ENCODE peak calls at places on chromosome 9, in four cellular contexts. C is WTC11, S is K562, K is HepG2. H is an unnamed sample.

GRCh38 chr9:113480612-113481011 is 17.1 kb downstream of the RGS3 start:
- DNase-seq in C (no peak), S (no peak), K (no peak), H (no peak)

GRCh38 chr9:16710888-16711287 is 159.6 kb downstream of the BNC2 start:
- DNase-seq in C (no peak), S (no peak), K (no peak), H (no peak)

GRCh38 chr9:86955554-86955953 is 8.2 kb upstream of the GAS1 start:
- DNase-seq in C (no peak), S (no peak), K (no peak), H (no peak)

GRCh38 chr9:21060919-21061561 is 16.7 kb downstream of the IFNB1 start:
- DNase-seq in C (no peak), S (no peak), K (no peak), H (no peak)

GRCh38 chr9:135000647-135001245 is 83.0 kb upstream of the FCN1 start:
- DNase-seq in C (no peak), S (no peak), K (no peak), H (no peak)

GRCh38 chr9:8823131-8823895 is 1023.7 kb upstream of the DMAC1 start:
- DNase-seq in C (no peak), S (no peak), K (no peak), H (no peak)

GRCh38 chr9:9631302-9631701 is 981.5 kb downstream of the PTPRD start:
- DNase-seq in C (no peak), S (no peak), K (no peak), H (no peak)

GRCh38 chr9:130933114-130934046 is 5.7 kb downstream of the FIBCD1 start:
- DNase-seq in C (no peak), S (no peak), K (no peak), H (no peak)

GRCh38 chr9:4812872-4813271 is 20.1 kb downstream of the RCL1 start:
- DNase-seq in C (no peak), S (no peak), K (no peak), H (no peak)

GRCh38 chr9:127568618-127568970 is 43.5 kb upstream of the STXBP1 start:
- DNase-seq in C (no peak), S (peak; percentile 28), K (no peak), H (no peak)

GRCh38 chr9:127567119-127567897 is 44.8 kb upstream of the STXBP1 start:
- DNase-seq in C (no peak), S (peak; percentile 73), K (no peak), H (peak; percentile 70)

GRCh38 chr9:127568971-127569818 is 42.9 kb upstream of the STXBP1 start:
- DNase-seq in C (peak; percentile 77), S (peak; percentile 86), K (peak; percentile 55), H (peak; percentile 100)

GRCh38 chr9:127566351-127567001 is 45.6 kb upstream of the STXBP1 start:
- DNase-seq in C (no peak), S (no peak), K (no peak), H (no peak)

DNA sequence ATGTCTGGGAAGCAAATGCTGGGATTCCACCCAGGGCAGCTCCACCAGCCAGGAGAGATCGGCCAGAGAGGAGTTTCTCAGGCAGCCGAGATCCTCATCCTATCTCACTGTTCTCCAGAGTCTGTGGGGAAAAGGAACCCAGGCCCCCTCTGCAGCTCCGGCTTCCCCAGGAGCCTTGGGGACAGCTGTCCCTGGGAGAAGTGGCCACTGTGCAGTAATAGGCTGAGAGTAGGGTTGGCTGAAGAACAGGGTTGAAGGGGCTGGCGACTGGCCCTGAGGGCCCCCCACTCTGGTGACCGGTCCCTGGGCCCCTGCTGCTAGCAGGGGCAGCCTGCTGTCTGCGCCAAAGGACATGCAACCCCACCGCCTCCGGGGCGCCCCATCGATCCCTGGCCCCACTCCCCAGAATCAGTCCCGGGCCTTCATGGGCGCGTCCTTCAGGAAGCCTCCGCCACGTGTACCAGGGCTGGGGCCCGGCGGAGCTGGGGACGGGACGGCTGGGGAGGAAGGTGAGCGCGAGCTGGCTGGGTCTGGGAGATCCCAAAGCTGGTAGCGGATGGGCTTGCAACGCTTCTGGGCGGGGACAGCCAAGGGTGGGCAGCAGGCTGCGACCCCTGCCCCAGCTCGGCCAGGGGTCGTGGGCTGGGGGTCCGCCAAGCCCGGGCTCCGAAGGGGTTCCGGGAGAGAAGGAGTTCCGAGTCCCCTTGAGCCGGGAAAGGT is 44.0 kb upstream of the STXBP1 start:
- DNase-seq in C (peak; percentile 57), S (peak; percentile 50), K (no peak), H (peak; percentile 68)
- TF ChIP-seq FOXJ3 in C (no peak), S (no peak), K (no peak), H (no peak)

DNA sequence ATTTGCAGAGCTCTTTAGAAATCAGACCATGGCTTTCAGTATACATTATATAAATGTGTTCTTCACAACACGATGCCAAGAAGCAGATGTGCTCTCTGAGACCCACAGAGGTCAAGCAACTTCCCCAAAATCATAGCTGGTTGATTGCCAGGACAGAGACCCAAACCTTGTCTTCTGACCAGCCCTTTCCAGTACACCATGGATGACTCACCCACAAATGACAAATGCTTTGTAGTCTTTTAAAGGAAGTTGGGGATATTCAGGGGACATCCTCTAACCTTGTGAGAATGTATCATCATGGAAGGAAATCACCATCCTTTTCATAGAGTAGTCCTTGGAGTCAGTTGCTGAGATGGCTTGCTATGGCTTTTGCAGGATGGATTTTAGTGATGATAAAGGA is 30.1 kb downstream of the ZNF462 start:
- DNase-seq in C (no peak), S (no peak), K (no peak), H (no peak)
- TF ChIP-seq USF2 in C (no peak), S (no peak), K (no peak), H (no peak)

GRCh38 chr9:93900971-93901861 is 53.9 kb downstream of the BARX1 start:
- DNase-seq in C (peak; percentile 9), S (no peak), K (no peak), H (no peak)

GRCh38 chr9:93902780-93903655 is 52.1 kb downstream of the BARX1 start:
- DNase-seq in C (peak; percentile 6), S (no peak), K (no peak), H (no peak)

GRCh38 chr9:93900436-93900819 is 54.7 kb downstream of the BARX1 start:
- DNase-seq in C (peak; percentile 1), S (no peak), K (no peak), H (no peak)

GRCh38 chr9:93903886-93904648 is 51.1 kb downstream of the BARX1 start:
- DNase-seq in C (peak; percentile 1), S (no peak), K (no peak), H (no peak)

GRCh38 chr9:93902051-93902779 is 52.9 kb downstream of the BARX1 start:
- DNase-seq in C (peak; percentile 5), S (no peak), K (no peak), H (no peak)
- TF ChIP-seq FOXJ3 in C (no peak), S (no peak), K (no peak), H (no peak)

DNA sequence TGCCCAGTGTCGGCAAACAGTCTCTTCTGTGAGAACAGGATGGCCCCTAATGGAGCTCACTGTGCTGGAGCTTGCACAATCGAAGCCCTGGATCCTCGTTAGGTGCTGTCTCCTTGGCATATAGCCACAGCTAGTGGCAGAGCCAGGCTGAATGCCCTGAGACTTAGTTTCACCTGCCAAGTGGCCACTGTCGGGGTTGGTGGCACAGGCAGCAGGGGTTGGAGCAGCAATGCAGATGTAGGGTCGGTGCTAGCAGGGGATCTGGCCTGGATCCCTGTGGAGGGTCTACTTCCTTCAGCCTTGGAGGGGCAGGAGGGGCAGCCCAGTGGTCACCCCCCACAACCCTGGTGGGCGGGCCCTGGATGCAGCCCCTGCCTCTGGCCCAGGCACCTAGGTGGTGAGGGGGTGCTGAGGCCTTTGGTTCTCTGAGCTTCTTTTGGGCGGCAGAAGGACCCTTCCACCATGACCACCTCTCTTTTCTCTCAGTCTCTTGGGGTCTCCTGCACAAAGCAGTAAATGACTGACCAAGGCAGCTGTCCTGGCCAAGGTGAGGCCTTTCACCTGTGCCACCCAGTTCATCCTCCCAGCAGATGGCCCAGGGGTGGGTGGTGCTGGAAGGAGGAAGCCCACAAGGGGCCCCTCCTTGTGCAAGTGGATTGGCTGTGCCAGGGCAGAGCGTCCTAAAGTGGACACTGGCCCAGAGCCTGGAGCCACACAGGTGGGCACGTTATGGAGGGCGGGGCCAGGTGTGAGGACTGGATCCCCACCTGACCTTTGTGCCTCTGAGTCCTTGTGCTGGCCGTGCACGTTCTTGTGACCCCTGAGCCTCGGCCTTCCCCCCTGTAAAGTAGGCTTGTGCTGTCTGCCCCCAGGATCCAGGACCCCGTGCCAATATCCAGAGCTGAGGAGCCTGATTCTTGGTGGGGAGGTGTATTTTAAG is 44.8 kb downstream of the PHF2 start:
- DNase-seq in C (no peak), S (no peak), K (no peak), H (no peak)
- TF ChIP-seq USF2 in C (no peak), S (no peak), K (no peak), H (no peak)

GRCh38 chr9:112120471-112120925 is 54.6 kb downstream of the SUSD1 start:
- DNase-seq in C (no peak), S (no peak), K (no peak), H (no peak)

GRCh38 chr9:112125961-112126388 is 49.1 kb downstream of the SUSD1 start:
- DNase-seq in C (no peak), S (no peak), K (peak; percentile 40), H (no peak)

GRCh38 chr9:112121633-112122032 is 53.5 kb downstream of the SUSD1 start:
- DNase-seq in C (no peak), S (no peak), K (no peak), H (no peak)

GRCh38 chr9:112127281-112127680 is 47.8 kb downstream of the SUSD1 start:
- DNase-seq in C (no peak), S (no peak), K (peak; percentile 29), H (no peak)

GRCh38 chr9:112124156-112124555 is 50.9 kb downstream of the SUSD1 start:
- DNase-seq in C (no peak), S (no peak), K (no peak), H (no peak)
- TF ChIP-seq FOXJ3 in C (no peak), S (no peak), K (no peak), H (no peak)

GRCh38 chr9:129491486-129491855 is 129.4 kb downstream of the C9orf50 start:
- DNase-seq in C (no peak), S (peak; percentile 38), K (no peak), H (no peak)
- TF ChIP-seq USF2 in C (peak; percentile 44), S (peak; percentile 81), K (no peak), H (no peak)

GRCh38 chr9:136522354-136523237 is 23.3 kb downstream of the NOTCH1 start:
- DNase-seq in C (no peak), S (no peak), K (no peak), H (no peak)

GRCh38 chr9:136527131-136527530 is 18.7 kb downstream of the NOTCH1 start:
- DNase-seq in C (no peak), S (no peak), K (no peak), H (no peak)

GRCh38 chr9:136525841-136526499 is 19.9 kb downstream of the NOTCH1 start:
- DNase-seq in C (no peak), S (no peak), K (peak; percentile 68), H (no peak)

GRCh38 chr9:136526625-136527066 is 19.2 kb downstream of the NOTCH1 start:
- DNase-seq in C (no peak), S (no peak), K (no peak), H (no peak)

DNA sequence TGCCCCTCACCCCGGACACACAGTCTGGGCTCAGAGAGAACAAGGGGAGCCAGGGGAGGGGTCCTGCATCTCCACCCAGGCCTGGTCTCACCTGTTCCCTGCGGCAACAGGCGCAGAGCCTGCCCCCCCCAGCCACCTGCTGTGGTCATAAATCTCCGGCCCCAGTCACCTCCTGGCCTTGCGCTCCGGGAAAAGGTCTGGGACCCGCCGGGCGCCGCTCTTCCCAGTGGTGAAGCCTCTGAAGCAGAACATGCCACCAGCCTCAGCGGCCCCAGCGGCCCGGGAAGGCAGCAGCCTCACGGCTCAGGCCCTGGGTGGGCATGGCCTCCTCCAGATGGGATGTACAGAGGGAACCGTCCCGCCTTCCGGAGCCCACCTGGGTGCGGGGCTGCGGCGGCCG is 20.6 kb downstream of the NOTCH1 start:
- DNase-seq in C (no peak), S (no peak), K (no peak), H (no peak)
- TF ChIP-seq FOXJ3 in C (no peak), S (no peak), K (no peak), H (no peak)

H was measured in SK-N-SH.